ENCODE peak calls at places on chromosome 2, in seven cellular contexts. Z, L, S, A, X, B and N are unnamed samples.

GRCh38 chr2:239826786-239827510 is 198.2 kb downstream of the NDUFA10 start:
- DNase-seq in X (no peak), A (peak; percentile 14), S (no peak), Z (peak; percentile 62), B (no peak), L (no peak), N (no peak)

GRCh38 chr2:191950132-191950885 is 103.4 kb upstream of the CAVIN2 start:
- DNase-seq in A (no peak), X (peak; percentile 57), S (peak; percentile 80), B (peak; percentile 66), Z (no peak), L (no peak), N (peak; percentile 49)

GRCh38 chr2:134023854-134024253 is 230.0 kb upstream of the MGAT5 start:
- DNase-seq in Z (no peak), L (no peak), B (no peak), S (no peak), X (no peak), A (no peak), N (no peak)

GRCh38 chr2:23384551-23385349 is at the start of gene KLHL29:
- DNase-seq in B (peak; percentile 71), A (peak; percentile 90), S (peak; percentile 68), L (no peak), X (peak; percentile 71), Z (peak; percentile 95), N (peak; percentile 82)

GRCh38 chr2:9250498-9251153 is 44.0 kb downstream of the ASAP2 start:
- DNase-seq in A (peak; percentile 59), B (no peak), Z (no peak), X (no peak), L (no peak), S (no peak), N (peak; percentile 72)

GRCh38 chr2:18118703-18119102 is 240.2 kb downstream of the KCNS3 start:
- DNase-seq in X (peak; percentile 17), B (no peak), S (no peak), Z (no peak), A (no peak), L (no peak), N (no peak)

GRCh38 chr2:119352357-119352756 is 14.3 kb downstream of the C2orf76 start:
- DNase-seq in S (no peak), L (no peak), A (no peak), X (peak; percentile 10), B (no peak), Z (no peak), N (peak; percentile 39)

GRCh38 chr2:235949567-235950472 is 218.4 kb downstream of the GBX2 start:
- DNase-seq in L (no peak), A (no peak), B (no peak), Z (peak; percentile 45), X (no peak), S (no peak), N (no peak)

GRCh38 chr2:2931676-2932075 is 445.9 kb downstream of the EIPR1 start:
- DNase-seq in L (no peak), A (no peak), B (no peak), X (no peak), S (no peak), Z (no peak), N (no peak)

GRCh38 chr2:101972621-101973434 is 18.9 kb upstream of the IL1R2 start:
- DNase-seq in Z (no peak), A (no peak), L (peak; percentile 33), S (peak; percentile 97), X (peak; percentile 97), B (peak; percentile 95), N (peak; percentile 65)

GRCh38 chr2:85710687-85711577 is 16.8 kb downstream of the GNLY start:
- DNase-seq in X (peak; percentile 55), L (no peak), S (peak; percentile 35), B (peak; percentile 55), A (no peak), Z (no peak), N (no peak)

GRCh38 chr2:88500691-88501090 is 48.2 kb upstream of the FOXI3 start:
- DNase-seq in S (no peak), X (peak; percentile 20), B (no peak), A (no peak), L (no peak), Z (no peak), N (peak; percentile 96)

GRCh38 chr2:160493227-160494028 is at the start of gene RBMS1:
- DNase-seq in B (peak; percentile 74), L (no peak), Z (peak; percentile 83), A (peak; percentile 39), S (peak; percentile 52), X (peak; percentile 48), N (peak; percentile 53)

GRCh38 chr2:144472046-144472412 is 47.9 kb downstream of the ZEB2 start:
- DNase-seq in Z (no peak), S (no peak), X (no peak), A (no peak), B (no peak), L (no peak), N (no peak)

GRCh38 chr2:55616509-55617159 is 788 bp downstream of the PPP4R3B start:
- DNase-seq in S (peak; percentile 73), L (no peak), A (peak; percentile 33), B (peak; percentile 70), X (peak; percentile 88), Z (no peak), N (peak; percentile 66)

GRCh38 chr2:40554665-40555294 is 102.9 kb upstream of the SLC8A1 start:
- DNase-seq in B (peak; percentile 69), Z (peak; percentile 70), L (no peak), S (peak; percentile 73), X (peak; percentile 69), A (peak; percentile 73), N (peak; percentile 64)

GRCh38 chr2:195359043-195359735 is 297.8 kb upstream of the SLC39A10 start:
- DNase-seq in Z (no peak), A (no peak), B (no peak), X (no peak), S (no peak), L (no peak), N (no peak)

GRCh38 chr2:195356026-195356425 is 301.0 kb upstream of the SLC39A10 start:
- DNase-seq in B (peak; percentile 13), Z (no peak), A (no peak), L (no peak), X (peak; percentile 53), S (no peak), N (no peak)

GRCh38 chr2:195352581-195352980 is 304.4 kb upstream of the SLC39A10 start:
- DNase-seq in B (no peak), A (no peak), X (no peak), S (no peak), L (no peak), Z (no peak), N (no peak)

GRCh38 chr2:195360242-195360641 is 296.8 kb upstream of the SLC39A10 start:
- DNase-seq in A (no peak), Z (no peak), S (no peak), L (no peak), X (no peak), B (no peak), N (no peak)

DNA sequence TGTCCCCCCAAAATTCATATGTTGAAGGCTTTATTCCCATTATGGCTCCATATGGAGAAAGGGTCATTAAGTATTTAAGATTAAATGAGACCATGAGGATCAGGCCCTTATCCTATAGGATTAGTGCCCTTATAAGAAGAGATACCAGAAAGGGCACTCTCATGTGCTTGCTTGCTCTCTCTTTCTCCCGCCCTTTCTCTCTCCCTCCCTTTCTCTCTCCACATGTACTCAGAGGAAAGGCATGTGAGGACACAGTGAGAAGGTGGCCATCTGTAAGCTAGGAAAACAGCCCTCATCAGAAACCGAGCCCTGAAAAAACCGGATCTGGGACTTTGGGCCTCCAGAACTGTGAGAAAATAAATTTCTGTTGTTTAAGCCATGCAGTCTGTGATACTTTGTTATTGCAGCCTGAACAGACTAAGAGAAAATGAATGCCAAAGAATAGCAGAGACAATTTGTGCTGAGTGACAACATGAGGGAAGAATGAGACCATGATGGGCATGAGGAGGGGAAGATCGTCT is 300.0 kb upstream of the SLC39A10 start:
- DNase-seq in A (no peak), S (no peak), X (no peak), Z (no peak), B (no peak), L (no peak), N (no peak)
- H3K4me3 ChIP-seq in A (no peak overlapping the region), S (no peak overlapping the region), X (no peak overlapping the region), Z (no peak overlapping the region), B (no peak overlapping the region), L (no peak overlapping the region), N (no peak overlapping the region)

DNA sequence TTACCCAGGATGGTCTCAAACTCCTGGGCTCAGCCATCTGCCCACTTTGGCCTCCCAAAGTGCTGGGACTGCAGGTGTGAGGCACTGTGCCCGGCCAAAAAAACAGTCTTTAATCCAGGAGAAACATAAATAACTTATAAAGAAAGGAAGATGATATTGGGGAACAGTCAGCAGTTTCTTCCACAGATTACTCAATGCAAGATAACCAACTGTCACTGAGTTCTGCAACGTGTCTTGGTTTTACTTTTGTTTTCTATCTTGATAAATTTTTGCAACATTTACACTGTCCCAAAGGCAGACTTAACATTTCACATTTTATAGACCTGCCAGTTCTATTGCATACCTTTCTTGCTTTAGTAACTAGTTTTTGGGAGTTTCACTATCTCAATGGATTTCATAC is 71.1 kb downstream of the ANKRD44 start:
- DNase-seq in A (no peak), B (no peak), S (no peak), X (no peak), Z (no peak), L (no peak), N (no peak)
- H3K4me3 ChIP-seq in A (no peak overlapping the region), B (no peak overlapping the region), S (no peak overlapping the region), X (no peak overlapping the region), Z (no peak overlapping the region), L (no peak overlapping the region), N (no peak overlapping the region)

DNA sequence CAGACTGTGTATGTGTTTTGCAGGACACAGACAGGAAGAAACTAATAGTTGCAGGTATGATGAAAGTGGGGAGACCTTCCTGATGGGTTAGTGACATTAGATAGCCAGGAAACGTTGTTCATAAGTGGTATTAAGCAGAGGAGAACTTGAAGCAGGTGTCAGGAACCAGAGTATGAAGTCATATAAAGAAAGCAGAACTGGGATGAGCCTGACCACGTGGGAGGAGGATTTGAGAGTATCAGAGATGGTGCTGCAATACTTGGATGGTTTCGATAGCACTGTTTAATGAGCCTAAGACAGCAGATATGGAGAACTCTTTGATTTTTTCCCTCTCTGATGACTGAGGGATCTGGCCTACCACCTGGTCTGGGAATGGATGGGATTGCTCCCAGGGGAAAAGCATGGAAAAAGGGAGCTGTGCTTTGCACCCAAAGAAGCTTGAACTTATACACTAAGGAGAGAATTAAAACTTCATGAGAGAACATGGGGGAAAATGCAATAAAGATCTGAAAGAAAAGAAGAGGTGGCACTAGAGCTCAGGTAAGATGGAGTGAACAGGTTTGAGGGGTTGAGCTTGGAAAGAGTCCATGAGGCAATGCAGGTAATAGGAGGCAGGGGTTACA is 226.0 kb upstream of the LRRTM1 start:
- DNase-seq in B (no peak), X (no peak), Z (no peak), L (no peak), S (no peak), A (no peak), N (no peak)
- H3K4me3 ChIP-seq in B (no peak overlapping the region), X (no peak overlapping the region), Z (no peak overlapping the region), L (no peak overlapping the region), S (no peak overlapping the region), A (no peak overlapping the region), N (no peak overlapping the region)

DNA sequence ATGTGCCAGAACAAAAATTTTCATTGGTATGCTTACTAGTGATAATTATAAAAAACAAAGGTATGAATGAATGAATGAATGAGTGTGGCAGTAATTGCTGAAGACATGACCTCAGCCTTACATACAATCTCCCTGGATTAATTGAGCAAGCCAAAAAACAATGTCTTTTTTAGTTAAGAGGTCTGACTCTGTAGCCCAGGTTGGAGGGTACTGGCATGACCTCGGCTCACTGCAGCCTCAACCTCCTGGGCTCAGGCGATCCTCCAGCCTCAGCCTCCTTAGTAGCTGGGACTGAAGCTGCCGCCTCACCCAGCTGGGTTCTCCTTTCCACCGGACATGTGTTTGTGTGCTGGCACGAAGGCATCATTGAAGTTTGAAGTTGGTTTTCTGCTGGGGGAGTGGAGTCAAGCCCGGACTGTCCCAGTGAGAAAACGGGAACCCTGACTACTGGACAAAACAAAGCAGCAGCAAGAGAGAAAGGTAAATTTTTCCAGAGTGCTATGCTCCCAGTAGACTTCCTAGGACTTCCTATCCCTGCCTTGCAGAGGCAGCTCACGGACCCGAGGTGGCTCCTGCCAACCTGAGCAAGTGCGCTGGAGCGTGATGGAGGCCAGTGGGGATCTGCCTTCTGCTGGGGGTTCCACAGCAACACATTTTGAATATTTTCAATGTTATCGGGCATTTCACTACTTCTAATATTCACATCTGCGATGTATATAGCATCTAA is 6.4 kb upstream of the IMP4 start:
- DNase-seq in S (no peak), Z (no peak), L (no peak), X (no peak), A (peak; percentile 18), B (no peak), N (no peak)
- H3K4me3 ChIP-seq in S (no peak overlapping the region), Z (no peak overlapping the region), L (no peak overlapping the region), X (no peak overlapping the region), A (no peak overlapping the region), B (no peak overlapping the region), N (no peak overlapping the region)